ENCODE peak calls at places on chromosome 16, in eight cellular contexts. N, D, F, H, Z, V, K and O are unnamed samples.

GRCh38 chr16:50742521-50743150 is 750 bp downstream of the CYLD start:
- DNase-seq in F (no peak), H (peak), V (no peak), N (peak), D (peak), Z (peak), K (no peak), O (peak)

GRCh38 chr16:2811703-2812471 is 5.2 kb upstream of the PRSS21 start:
- DNase-seq in D (no peak), H (no peak), F (no peak), N (no peak), Z (no peak), K (no peak), V (peak), O (no peak)

GRCh38 chr16:46884513-46885293 is 541 bp downstream of the GPT2 start:
- DNase-seq in F (no peak), N (peak), K (no peak), H (no peak), V (no peak), Z (no peak), D (no peak), O (no peak)

GRCh38 chr16:54142787-54143186 is 143.8 kb downstream of the IRX3 start:
- DNase-seq in K (no peak), H (peak), Z (no peak), N (no peak), V (no peak), F (no peak), D (no peak), O (no peak)

GRCh38 chr16:686459-687260 is 2.5 kb upstream of the JMJD8 start:
- DNase-seq in Z (no peak), F (no peak), V (no peak), N (no peak), D (no peak), K (no peak), H (no peak), O (no peak)

GRCh38 chr16:84687715-84688114 is 12.1 kb upstream of the USP10 start:
- DNase-seq in D (no peak), F (no peak), V (no peak), K (no peak), N (no peak), Z (no peak), H (peak), O (no peak)

GRCh38 chr16:86747761-86748160 is 169.4 kb downstream of the FOXL1 start:
- DNase-seq in V (no peak), K (no peak), F (no peak), H (no peak), N (no peak), Z (no peak), D (no peak), O (no peak)

GRCh38 chr16:55282441-55282840 is 41.6 kb upstream of the IRX6 start:
- DNase-seq in Z (no peak), F (no peak), K (no peak), D (no peak), N (no peak), H (no peak), V (no peak), O (no peak)

GRCh38 chr16:3458852-3459361 is 15.4 kb downstream of the NAA60 start:
- DNase-seq in F (no peak), Z (no peak), N (no peak), V (no peak), K (peak), D (peak), H (no peak), O (peak)

GRCh38 chr16:30902070-30902972 is 5.9 kb downstream of the CTF1 start:
- DNase-seq in D (peak), H (peak), F (peak), K (peak), V (peak), N (peak), Z (peak), O (peak)
- TF ChIP-seq CTCF in D (no peak), H (no peak), F (peak), K (no peak), V (peak), N (no peak), Z (peak), O (no peak)

GRCh38 chr16:15891508-15891907 is 3.1 kb upstream of the CEP20 start:
- DNase-seq in V (no peak), F (no peak), N (no peak), D (no peak), Z (no peak), H (no peak), K (no peak), O (no peak)

GRCh38 chr16:15887283-15887682 is 1.1 kb downstream of the CEP20 start:
- DNase-seq in D (no peak), V (no peak), K (no peak), N (no peak), Z (no peak), F (no peak), H (no peak), O (no peak)

GRCh38 chr16:15885560-15886001 is 2.8 kb downstream of the CEP20 start:
- DNase-seq in Z (no peak), H (no peak), N (no peak), D (no peak), F (no peak), V (no peak), K (no peak), O (no peak)

GRCh38 chr16:15886078-15886477 is 2.3 kb downstream of the CEP20 start:
- DNase-seq in N (no peak), H (no peak), D (no peak), K (no peak), V (no peak), F (no peak), Z (no peak), O (no peak)

DNA sequence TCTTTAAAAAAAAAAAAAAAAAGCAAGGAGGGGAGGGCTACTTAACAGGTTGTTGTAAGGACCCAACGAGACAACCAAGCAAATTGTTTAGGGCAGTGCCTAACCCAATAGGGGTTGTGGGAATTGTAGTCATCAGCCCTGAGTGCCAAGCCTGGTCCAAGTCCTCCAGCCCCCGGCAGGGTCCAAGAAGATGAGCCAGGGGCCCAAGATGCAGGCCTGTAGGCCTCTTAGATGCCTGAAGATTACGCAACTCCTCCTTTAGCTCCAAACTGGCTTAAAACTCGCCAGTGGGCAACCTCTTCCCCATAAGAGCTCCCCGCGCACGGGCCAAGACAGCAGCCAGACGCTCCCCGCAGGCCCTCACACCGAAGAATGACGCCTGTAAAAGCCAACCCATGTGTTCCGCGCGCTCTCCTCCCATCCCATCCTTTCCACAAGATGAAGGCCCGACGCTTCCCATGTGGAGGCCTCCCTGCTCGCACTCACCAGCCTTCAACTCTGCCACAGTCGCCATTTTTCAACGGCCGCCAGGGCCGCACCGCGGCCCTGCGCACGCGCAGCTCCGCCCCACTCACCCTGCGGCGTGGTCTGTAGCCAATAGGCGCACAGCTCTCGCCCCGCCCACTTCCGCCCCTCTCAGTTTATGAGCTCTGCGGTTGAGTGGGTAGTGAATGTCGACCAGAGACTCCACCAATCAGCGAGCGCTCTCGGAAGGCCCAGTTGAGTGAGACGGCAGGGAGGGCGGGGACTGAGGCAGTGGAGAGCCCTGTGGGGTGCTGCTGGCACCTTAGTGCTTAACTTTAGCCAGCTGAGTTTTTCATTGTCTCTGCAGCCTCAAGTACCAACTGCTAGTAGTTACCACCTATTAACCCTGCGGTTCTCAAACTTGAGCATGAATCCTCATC is at the start of gene CEP20:
- DNase-seq in K (peak), Z (peak), N (peak), F (peak), H (peak), V (peak), D (peak), O (peak)
- TF ChIP-seq CTCF in K (no peak), Z (no peak), N (no peak), F (peak), H (no peak), V (no peak), D (peak), O (no peak)

DNA sequence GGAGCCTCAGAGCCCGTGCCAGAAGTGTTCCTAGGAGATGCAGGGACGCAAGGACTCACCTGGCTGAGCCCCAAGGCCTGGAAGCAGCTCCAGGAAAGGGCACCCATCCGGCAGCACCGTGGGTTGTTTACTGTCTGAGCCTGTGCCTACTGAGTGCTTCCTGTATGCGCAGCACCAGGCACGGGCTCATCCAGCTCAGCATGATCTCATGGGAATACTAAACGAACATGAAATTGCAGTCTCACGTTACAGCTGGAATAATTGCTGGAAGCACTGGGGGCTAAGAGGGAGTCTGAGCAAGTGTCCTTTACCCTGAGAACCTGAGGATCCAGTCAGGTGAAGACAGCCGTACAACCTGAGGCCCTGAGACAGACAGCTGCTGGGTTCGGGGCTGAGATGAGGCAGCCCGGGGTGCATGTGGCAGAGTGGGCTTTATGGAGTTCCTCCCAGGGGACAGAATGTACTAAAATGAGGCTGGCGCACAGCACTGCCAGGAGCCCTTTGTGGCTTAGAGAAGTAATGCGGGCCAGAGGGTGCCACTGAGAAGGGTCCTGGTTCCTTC is 5.4 kb downstream of the CTRL start:
- DNase-seq in Z (no peak), H (no peak), F (no peak), V (no peak), N (no peak), K (no peak), D (peak), O (no peak)
- TF ChIP-seq CTCF in Z (no peak), H (no peak), F (peak), V (no peak), N (no peak), K (no peak), D (peak), O (peak)

GRCh38 chr16:22967696-22968095 is 153.7 kb downstream of the HS3ST2 start:
- DNase-seq in D (no peak), F (no peak), K (no peak), V (no peak), H (no peak), N (no peak), Z (no peak), O (no peak)

GRCh38 chr16:22971346-22971924 is 157.5 kb downstream of the HS3ST2 start:
- DNase-seq in Z (no peak), F (no peak), K (no peak), V (no peak), H (no peak), D (no peak), N (no peak), O (no peak)

GRCh38 chr16:22970191-22970845 is 156.4 kb downstream of the HS3ST2 start:
- DNase-seq in N (no peak), H (no peak), F (no peak), K (no peak), V (no peak), Z (no peak), D (no peak), O (no peak)

GRCh38 chr16:22968931-22969330 is 155.0 kb downstream of the HS3ST2 start:
- DNase-seq in K (no peak), H (no peak), V (no peak), Z (no peak), F (no peak), D (no peak), N (no peak), O (no peak)

DNA sequence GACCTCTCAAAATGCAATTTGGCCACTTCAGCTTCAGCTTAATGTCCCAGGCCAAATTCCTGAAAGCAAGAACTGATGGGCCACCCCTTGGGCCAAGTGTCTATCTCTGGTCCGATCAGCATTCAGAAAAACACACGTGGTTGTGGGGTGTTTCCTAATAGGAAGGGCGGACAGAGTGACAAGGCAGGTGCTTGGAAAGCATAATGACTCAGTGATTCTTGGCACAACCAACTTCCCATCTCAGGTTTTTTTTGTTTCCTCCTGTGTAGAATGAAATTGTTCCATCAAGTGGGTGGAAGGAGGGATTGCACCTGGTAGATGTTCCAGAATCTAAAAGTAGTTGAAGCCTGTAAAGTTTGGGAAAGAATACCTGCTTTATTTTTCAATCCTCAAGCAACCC is 155.6 kb downstream of the HS3ST2 start:
- DNase-seq in D (no peak), H (no peak), N (no peak), Z (no peak), V (peak), K (no peak), F (no peak), O (no peak)
- TF ChIP-seq CTCF in D (no peak), H (no peak), N (no peak), Z (no peak), V (peak), K (no peak), F (no peak), O (no peak)

GRCh38 chr16:56611281-56611833 is 3.0 kb downstream of the MT2A start:
- DNase-seq in H (peak), F (no peak), V (no peak), Z (no peak), N (no peak), D (peak), K (peak), O (no peak)
- TF ChIP-seq CTCF in H (no peak), F (no peak), V (no peak), Z (no peak), N (no peak), D (no peak), K (no peak), O (no peak)

DNA sequence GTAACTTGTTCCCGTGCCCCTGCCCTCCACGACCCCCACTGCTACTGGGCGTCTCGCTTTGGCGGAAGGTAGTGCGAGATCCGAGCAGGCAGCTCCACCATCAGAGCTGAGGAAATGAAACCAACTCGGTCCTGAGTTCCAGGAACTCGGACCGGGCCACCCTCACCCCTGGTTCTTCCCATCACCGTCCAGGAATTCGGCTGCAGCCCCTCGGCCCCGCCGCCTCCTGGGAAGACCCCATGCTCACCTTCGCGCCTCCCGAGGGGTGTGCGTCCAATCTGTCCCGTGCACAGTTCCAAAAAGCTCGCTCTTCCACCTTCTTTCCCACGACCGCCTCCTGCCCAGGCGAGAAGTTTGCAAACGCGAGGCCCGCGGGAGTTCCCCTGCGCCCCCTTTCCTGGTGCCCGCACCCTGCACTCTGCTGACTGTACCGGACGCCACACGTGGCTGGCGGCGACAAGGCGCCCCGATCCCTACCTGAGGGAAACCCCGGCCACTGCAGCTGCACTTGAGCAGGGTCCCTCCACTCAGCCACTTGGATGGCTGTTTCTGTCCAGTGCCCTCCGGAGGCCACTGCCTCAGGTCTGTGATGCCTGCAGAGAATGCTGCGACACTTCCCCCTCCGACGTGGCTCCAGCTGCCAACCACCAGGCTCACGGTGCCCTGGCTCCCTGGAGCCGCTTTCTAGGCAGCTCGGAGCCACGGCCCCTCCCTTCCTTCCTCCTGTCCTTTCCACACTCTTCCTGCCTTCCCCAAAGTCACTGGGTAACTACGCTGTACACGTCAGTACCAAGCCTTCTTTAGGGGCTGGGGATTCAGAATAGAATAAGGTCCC is at the start of gene MLKL:
- DNase-seq in F (no peak), D (peak), Z (no peak), V (peak), N (peak), H (peak), K (peak), O (peak)
- TF ChIP-seq CTCF in F (no peak), D (peak), Z (no peak), V (no peak), N (no peak), H (no peak), K (no peak), O (peak)